ENCODE peak calls at places on chromosomes 6 and 20, in four cellular contexts. W is foreskin keratinocyte, B is RWPE1, U is endothelial cell. R is an unnamed sample.

GRCh38 chr6:14442250-14442649 is 324.7 kb downstream of the CD83 start:
- DNase-seq in W (no peak), B (no peak), U (no peak), R (no peak)

GRCh38 chr6:87514831-87515230 is 42.1 kb downstream of the SLC35A1 start:
- DNase-seq in W (no peak), B (no peak), U (no peak), R (no peak)

GRCh38 chr6:5201271-5201670 is 59.5 kb downstream of the LYRM4 start:
- DNase-seq in W (no peak), B (no peak), U (no peak), R (no peak)

GRCh38 chr6:134080171-134080795 is 27.9 kb upstream of the SLC2A12 start:
- DNase-seq in W (peak), B (peak), U (no peak), R (no peak)

GRCh38 chr20:19889011-19889953 is 127.9 kb upstream of the NAA20 start:
- DNase-seq in W (no peak), B (peak), U (peak), R (peak)

GRCh38 chr20:34876161-34877001 is at the start of gene ACSS2:
- DNase-seq in W (peak), B (peak), U (peak), R (peak)

GRCh38 chr6:15481892-15482291 is 180.9 kb downstream of the DTNBP1 start:
- DNase-seq in W (no peak), B (no peak), U (no peak), R (no peak)

GRCh38 chr20:7015257-7015656 is 247.8 kb downstream of the BMP2 start:
- DNase-seq in W (no peak), B (no peak), U (no peak), R (no peak)

GRCh38 chr6:9126845-9127560 is 691.7 kb upstream of the SLC35B3 start:
- DNase-seq in W (peak), B (peak), U (no peak), R (no peak)

GRCh38 chr20:57843941-57844625 is 134.3 kb upstream of the PMEPA1 start:
- DNase-seq in W (no peak), B (no peak), U (no peak), R (no peak)

GRCh38 chr20:17273711-17274110 is 46.9 kb downstream of the PCSK2 start:
- DNase-seq in W (no peak), B (no peak), U (no peak), R (no peak)

GRCh38 chr6:167152858-167153257 is 4.9 kb downstream of the GPR31 start:
- DNase-seq in W (no peak), B (no peak), U (no peak), R (no peak)

GRCh38 chr6:50699086-50699886 is 14.0 kb upstream of the TFAP2D start:
- DNase-seq in W (no peak), B (no peak), U (no peak), R (no peak)

R was measured in sigmoid colon.